ENCODE peak calls at places on chromosome 5, in seven cellular contexts. One of them, this sample, is unnamed.

GRCh38 chr5:31193591-31194457 is at the start of gene CDH6:
- DNase-seq in Peyer's patch: no peak
- DNase-seq in sigmoid colon: no peak
- DNase-seq in adrenal gland: peak
- DNase-seq in stomach: no peak
- DNase-seq in lower leg skin: no peak
- DNase-seq in breast epithelium: no peak
- DNase-seq in this sample: no peak

GRCh38 chr5:14234204-14234603 is 91.1 kb downstream of the TRIO start:
- DNase-seq in Peyer's patch: no peak
- DNase-seq in sigmoid colon: no peak
- DNase-seq in adrenal gland: no peak
- DNase-seq in stomach: no peak
- DNase-seq in lower leg skin: no peak
- DNase-seq in breast epithelium: no peak
- DNase-seq in this sample: no peak

GRCh38 chr5:39835371-39835770 is 410.6 kb upstream of the DAB2 start:
- DNase-seq in Peyer's patch: no peak
- DNase-seq in sigmoid colon: no peak
- DNase-seq in adrenal gland: no peak
- DNase-seq in stomach: no peak
- DNase-seq in lower leg skin: no peak
- DNase-seq in breast epithelium: no peak
- DNase-seq in this sample: no peak

GRCh38 chr5:39274388-39275085 is 55.2 kb upstream of the FYB1 start:
- DNase-seq in Peyer's patch: no peak
- DNase-seq in sigmoid colon: no peak
- DNase-seq in adrenal gland: no peak
- DNase-seq in stomach: no peak
- DNase-seq in lower leg skin: no peak
- DNase-seq in breast epithelium: no peak
- DNase-seq in this sample: no peak

GRCh38 chr5:147673276-147673675 is 109.3 kb downstream of the JAKMIP2 start:
- DNase-seq in Peyer's patch: no peak
- DNase-seq in sigmoid colon: no peak
- DNase-seq in adrenal gland: no peak
- DNase-seq in stomach: no peak
- DNase-seq in lower leg skin: no peak
- DNase-seq in breast epithelium: no peak
- DNase-seq in this sample: no peak

GRCh38 chr5:153629496-153629895 is 139.0 kb downstream of the GRIA1 start:
- DNase-seq in Peyer's patch: no peak
- DNase-seq in sigmoid colon: no peak
- DNase-seq in adrenal gland: no peak
- DNase-seq in stomach: no peak
- DNase-seq in lower leg skin: no peak
- DNase-seq in breast epithelium: no peak
- DNase-seq in this sample: no peak

GRCh38 chr5:38997579-38997978 is 76.6 kb downstream of the RICTOR start:
- DNase-seq in Peyer's patch: no peak
- DNase-seq in sigmoid colon: no peak
- DNase-seq in adrenal gland: no peak
- DNase-seq in stomach: no peak
- DNase-seq in lower leg skin: no peak
- DNase-seq in breast epithelium: no peak
- DNase-seq in this sample: no peak

GRCh38 chr5:142926549-142926948 is 156.4 kb downstream of the ARHGAP26 start:
- DNase-seq in Peyer's patch: no peak
- DNase-seq in sigmoid colon: no peak
- DNase-seq in adrenal gland: no peak
- DNase-seq in stomach: no peak
- DNase-seq in lower leg skin: no peak
- DNase-seq in breast epithelium: no peak
- DNase-seq in this sample: no peak

GRCh38 chr5:178940569-178941360 is at the start of gene ZNF454:
- DNase-seq in Peyer's patch: peak
- DNase-seq in sigmoid colon: peak
- DNase-seq in adrenal gland: peak
- DNase-seq in stomach: peak
- DNase-seq in lower leg skin: peak
- DNase-seq in breast epithelium: peak
- DNase-seq in this sample: no peak

GRCh38 chr5:143741418-143741817 is 70.5 kb upstream of the HMHB1 start:
- DNase-seq in Peyer's patch: no peak
- DNase-seq in sigmoid colon: no peak
- DNase-seq in adrenal gland: no peak
- DNase-seq in stomach: no peak
- DNase-seq in lower leg skin: no peak
- DNase-seq in breast epithelium: no peak
- DNase-seq in this sample: no peak

GRCh38 chr5:137666109-137666850 is 69.6 kb downstream of the KLHL3 start:
- DNase-seq in Peyer's patch: no peak
- DNase-seq in sigmoid colon: no peak
- DNase-seq in adrenal gland: peak
- DNase-seq in stomach: peak
- DNase-seq in lower leg skin: no peak
- DNase-seq in breast epithelium: no peak
- DNase-seq in this sample: no peak

GRCh38 chr5:131679911-131680310 is 44.9 kb upstream of the RAPGEF6 start:
- DNase-seq in Peyer's patch: no peak
- DNase-seq in sigmoid colon: no peak
- DNase-seq in adrenal gland: no peak
- DNase-seq in stomach: no peak
- DNase-seq in lower leg skin: no peak
- DNase-seq in breast epithelium: no peak
- DNase-seq in this sample: peak

GRCh38 chr5:139461698-139462097 is 845 bp downstream of the ECSCR start:
- DNase-seq in Peyer's patch: no peak
- DNase-seq in sigmoid colon: no peak
- DNase-seq in adrenal gland: no peak
- DNase-seq in stomach: no peak
- DNase-seq in lower leg skin: no peak
- DNase-seq in breast epithelium: no peak
- DNase-seq in this sample: no peak

GRCh38 chr5:171412186-171412585 is 7.3 kb upstream of the FGF18 start:
- DNase-seq in Peyer's patch: no peak
- DNase-seq in sigmoid colon: no peak
- DNase-seq in adrenal gland: no peak
- DNase-seq in stomach: no peak
- DNase-seq in lower leg skin: no peak
- DNase-seq in breast epithelium: no peak
- DNase-seq in this sample: no peak
- TF ChIP-seq POLR2A in Peyer's patch: no peak
- TF ChIP-seq POLR2A in sigmoid colon: no peak
- TF ChIP-seq POLR2A in adrenal gland: no peak
- TF ChIP-seq POLR2A in stomach: no peak
- TF ChIP-seq POLR2A in lower leg skin: no peak
- TF ChIP-seq POLR2A in breast epithelium: no peak
- TF ChIP-seq POLR2A in this sample: no peak

DNA sequence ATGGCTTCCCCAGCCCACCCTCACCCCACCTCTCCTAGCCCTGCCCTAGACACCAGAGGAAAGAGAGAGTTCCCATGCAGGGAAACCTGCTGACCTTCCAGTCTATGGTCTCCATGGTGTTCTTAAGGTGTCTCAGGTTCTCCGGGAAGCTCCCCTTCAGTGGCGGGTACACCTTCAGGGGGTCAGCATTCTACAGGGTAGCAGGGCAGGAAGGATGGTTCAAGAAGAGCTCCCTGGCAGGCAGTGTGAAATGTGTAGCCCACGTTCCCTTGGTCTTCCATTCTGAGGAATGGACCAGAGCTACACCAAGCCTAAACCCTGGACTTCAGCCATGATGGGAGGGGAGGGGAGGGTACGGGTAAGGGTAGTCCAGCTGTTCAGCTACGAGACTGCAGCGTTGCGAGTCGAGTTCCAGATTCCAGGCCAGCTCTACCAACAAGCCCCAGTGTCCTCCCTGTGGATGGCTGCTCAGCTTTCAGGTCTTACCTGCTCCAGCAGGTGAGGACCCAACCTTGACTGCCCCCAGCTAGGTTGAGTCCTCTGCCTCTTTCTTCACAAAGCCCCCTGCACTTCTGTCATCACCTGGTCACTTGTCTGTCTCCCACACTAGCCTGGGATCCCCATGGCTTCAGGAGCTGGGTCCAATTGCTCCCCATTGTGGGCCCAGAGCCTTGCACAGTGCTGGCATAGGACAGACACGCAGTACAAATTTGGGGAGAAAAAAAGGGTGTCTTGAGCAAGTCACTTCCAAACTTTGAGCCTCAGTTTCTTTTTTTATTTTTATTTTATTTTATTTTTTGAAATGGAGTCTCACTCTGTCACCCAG is 7.5 kb downstream of the CD74 start:
- DNase-seq in Peyer's patch: no peak
- DNase-seq in sigmoid colon: no peak
- DNase-seq in adrenal gland: no peak
- DNase-seq in stomach: no peak
- DNase-seq in lower leg skin: no peak
- DNase-seq in breast epithelium: no peak
- DNase-seq in this sample: no peak
- TF ChIP-seq POLR2A in Peyer's patch: no peak
- TF ChIP-seq POLR2A in sigmoid colon: no peak
- TF ChIP-seq POLR2A in adrenal gland: no peak
- TF ChIP-seq POLR2A in stomach: no peak
- TF ChIP-seq POLR2A in lower leg skin: no peak
- TF ChIP-seq POLR2A in breast epithelium: no peak
- TF ChIP-seq POLR2A in this sample: no peak

GRCh38 chr5:67082941-67083340 is 113.7 kb downstream of the CD180 start:
- DNase-seq in Peyer's patch: no peak
- DNase-seq in sigmoid colon: no peak
- DNase-seq in adrenal gland: no peak
- DNase-seq in stomach: no peak
- DNase-seq in lower leg skin: no peak
- DNase-seq in breast epithelium: no peak
- DNase-seq in this sample: no peak
- TF ChIP-seq POLR2A in Peyer's patch: no peak
- TF ChIP-seq POLR2A in sigmoid colon: no peak
- TF ChIP-seq POLR2A in adrenal gland: no peak
- TF ChIP-seq POLR2A in stomach: no peak
- TF ChIP-seq POLR2A in lower leg skin: no peak
- TF ChIP-seq POLR2A in breast epithelium: no peak
- TF ChIP-seq POLR2A in this sample: no peak

GRCh38 chr5:32586251-32586642 is 890 bp downstream of the SUB1 start:
- DNase-seq in Peyer's patch: no peak
- DNase-seq in sigmoid colon: no peak
- DNase-seq in adrenal gland: no peak
- DNase-seq in stomach: no peak
- DNase-seq in lower leg skin: no peak
- DNase-seq in breast epithelium: no peak
- DNase-seq in this sample: no peak
- TF ChIP-seq POLR2A in Peyer's patch: no peak
- TF ChIP-seq POLR2A in sigmoid colon: no peak
- TF ChIP-seq POLR2A in adrenal gland: no peak
- TF ChIP-seq POLR2A in stomach: no peak
- TF ChIP-seq POLR2A in lower leg skin: no peak
- TF ChIP-seq POLR2A in breast epithelium: no peak
- TF ChIP-seq POLR2A in this sample: no peak

DNA sequence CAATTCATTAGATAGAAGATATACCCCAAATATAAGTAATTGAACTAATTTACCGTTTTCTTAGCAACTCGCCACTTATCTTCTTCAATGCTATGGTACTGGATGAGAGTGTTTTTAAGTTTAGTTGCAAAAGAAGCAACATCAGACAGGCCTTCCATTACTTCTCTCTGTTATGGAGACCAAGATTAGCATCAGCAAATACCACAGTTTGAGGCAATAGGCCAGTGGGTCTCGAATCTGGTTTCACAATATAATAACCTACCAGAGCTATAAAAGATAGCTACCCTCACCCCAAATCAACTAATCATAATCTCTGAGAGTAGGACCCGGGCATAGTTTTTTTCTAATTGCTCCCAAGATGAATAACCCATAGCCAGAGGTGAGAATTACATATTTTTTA is 5.1 kb downstream of the STARD4 start:
- DNase-seq in Peyer's patch: no peak
- DNase-seq in sigmoid colon: no peak
- DNase-seq in adrenal gland: no peak
- DNase-seq in stomach: no peak
- DNase-seq in lower leg skin: no peak
- DNase-seq in breast epithelium: no peak
- DNase-seq in this sample: no peak
- TF ChIP-seq POLR2A in Peyer's patch: no peak
- TF ChIP-seq POLR2A in sigmoid colon: no peak
- TF ChIP-seq POLR2A in adrenal gland: no peak
- TF ChIP-seq POLR2A in stomach: no peak
- TF ChIP-seq POLR2A in lower leg skin: no peak
- TF ChIP-seq POLR2A in breast epithelium: no peak
- TF ChIP-seq POLR2A in this sample: no peak

GRCh38 chr5:17121776-17122175 is 95.7 kb upstream of the BASP1 start:
- DNase-seq in Peyer's patch: no peak
- DNase-seq in sigmoid colon: no peak
- DNase-seq in adrenal gland: no peak
- DNase-seq in stomach: no peak
- DNase-seq in lower leg skin: no peak
- DNase-seq in breast epithelium: no peak
- DNase-seq in this sample: no peak

GRCh38 chr5:17120209-17120608 is 97.2 kb upstream of the BASP1 start:
- DNase-seq in Peyer's patch: no peak
- DNase-seq in sigmoid colon: no peak
- DNase-seq in adrenal gland: no peak
- DNase-seq in stomach: peak
- DNase-seq in lower leg skin: no peak
- DNase-seq in breast epithelium: no peak
- DNase-seq in this sample: no peak

GRCh38 chr5:17123785-17124184 is 93.6 kb upstream of the BASP1 start:
- DNase-seq in Peyer's patch: no peak
- DNase-seq in sigmoid colon: no peak
- DNase-seq in adrenal gland: no peak
- DNase-seq in stomach: no peak
- DNase-seq in lower leg skin: no peak
- DNase-seq in breast epithelium: no peak
- DNase-seq in this sample: no peak

GRCh38 chr5:17118631-17119030 is 98.8 kb upstream of the BASP1 start:
- DNase-seq in Peyer's patch: peak
- DNase-seq in sigmoid colon: peak
- DNase-seq in adrenal gland: peak
- DNase-seq in stomach: peak
- DNase-seq in lower leg skin: peak
- DNase-seq in breast epithelium: peak
- DNase-seq in this sample: peak

DNA sequence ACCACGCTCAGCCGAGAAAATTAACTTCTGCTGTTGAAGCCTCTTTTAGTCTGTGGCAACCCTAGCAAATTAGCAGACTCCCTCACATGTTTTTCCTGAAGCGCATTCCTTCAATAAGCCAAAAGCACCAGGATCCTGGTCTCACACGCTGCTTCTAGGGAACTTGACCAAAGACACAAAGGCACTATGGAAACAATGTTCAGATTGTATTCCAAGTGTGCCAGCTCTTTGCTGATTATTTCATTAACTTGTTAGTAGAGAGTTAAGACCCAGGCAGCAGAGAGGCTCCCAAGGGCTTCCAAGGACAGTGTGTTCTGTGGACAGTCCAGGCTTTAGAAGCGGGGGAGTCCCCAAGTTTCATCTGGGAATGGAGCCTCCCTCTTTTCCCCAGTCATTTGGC is 94.4 kb upstream of the BASP1 start:
- DNase-seq in Peyer's patch: no peak
- DNase-seq in sigmoid colon: no peak
- DNase-seq in adrenal gland: no peak
- DNase-seq in stomach: peak
- DNase-seq in lower leg skin: peak
- DNase-seq in breast epithelium: peak
- DNase-seq in this sample: no peak
- TF ChIP-seq POLR2A in Peyer's patch: no peak
- TF ChIP-seq POLR2A in sigmoid colon: no peak
- TF ChIP-seq POLR2A in adrenal gland: no peak
- TF ChIP-seq POLR2A in stomach: no peak
- TF ChIP-seq POLR2A in lower leg skin: no peak
- TF ChIP-seq POLR2A in breast epithelium: no peak
- TF ChIP-seq POLR2A in this sample: no peak